ENCODE peak calls at places on chromosome 14, in six cellular contexts. W is LoVo, U is germinal center, C is KG1, Q is fibroblast of the aortic adventitia, X is AG09309. S is an unnamed sample.

GRCh38 chr14:20413785-20414117 is 450 bp upstream of the TEP1 start:
- DNase-seq in W (no peak), U (peak; percentile 27), C (no peak), Q (no peak), X (no peak), S (peak; percentile 21)

GRCh38 chr14:56170877-56171422 is 52.7 kb downstream of the PELI2 start:
- DNase-seq in W (no peak), U (no peak), C (no peak), Q (no peak), X (no peak), S (no peak)

GRCh38 chr14:69355155-69355954 is 42.7 kb downstream of the ERH start:
- DNase-seq in W (no peak), U (no peak), C (no peak), Q (no peak), X (no peak), S (no peak)

GRCh38 chr14:74697976-74698375 is 14.9 kb downstream of the AREL1 start:
- DNase-seq in W (no peak), U (no peak), C (no peak), Q (no peak), X (no peak), S (no peak)

GRCh38 chr14:71693373-71693772 is 238.9 kb upstream of the RGS6 start:
- DNase-seq in W (no peak), U (no peak), C (no peak), Q (peak; percentile 72), X (peak; percentile 90), S (no peak)

GRCh38 chr14:31277085-31277484 is 69.5 kb upstream of the HECTD1 start:
- DNase-seq in W (no peak), U (no peak), C (no peak), Q (no peak), X (no peak), S (no peak)

GRCh38 chr14:103593577-103593976 is 30.8 kb downstream of the COA8 start:
- DNase-seq in W (no peak), U (peak; percentile 40), C (no peak), Q (no peak), X (no peak), S (no peak)

GRCh38 chr14:99671230-99672224 is 12.6 kb upstream of the CYP46A1 start:
- DNase-seq in W (no peak), U (no peak), C (no peak), Q (no peak), X (no peak), S (no peak)

GRCh38 chr14:91350813-91351507 is 66.7 kb downstream of the CCDC88C start:
- DNase-seq in W (no peak), U (peak; percentile 66), C (no peak), Q (no peak), X (no peak), S (no peak)

GRCh38 chr14:92686763-92687427 is 61.5 kb downstream of the LGMN start:
- DNase-seq in W (peak; percentile 69), U (peak; percentile 75), C (peak; percentile 41), Q (peak; percentile 56), X (no peak), S (peak; percentile 87)

GRCh38 chr14:89866458-89866857 is 88.1 kb downstream of the EFCAB11 start:
- DNase-seq in W (no peak), U (no peak), C (no peak), Q (no peak), X (no peak), S (no peak)

GRCh38 chr14:75147423-75148071 is 20.7 kb upstream of the NEK9 start:
- DNase-seq in W (no peak), U (no peak), C (no peak), Q (peak; percentile 87), X (peak; percentile 61), S (peak; percentile 77)

GRCh38 chr14:65462411-65462810 is 49.9 kb downstream of the FUT8 start:
- DNase-seq in W (no peak), U (no peak), C (no peak), Q (peak; percentile 24), X (peak; percentile 14), S (no peak)

GRCh38 chr14:68547305-68548193 is 245.3 kb downstream of the ZFP36L1 start:
- DNase-seq in W (peak; percentile 88), U (no peak), C (no peak), Q (peak; percentile 95), X (peak; percentile 82), S (peak; percentile 97)

GRCh38 chr14:104117341-104118005 is 20.9 kb upstream of the KIF26A start:
- DNase-seq in W (no peak), U (no peak), C (no peak), Q (no peak), X (no peak), S (no peak)

GRCh38 chr14:64983439-64984310 is 3.0 kb upstream of the FNTB start:
- DNase-seq in W (peak; percentile 47), U (peak; percentile 53), C (peak; percentile 39), Q (peak; percentile 80), X (no peak), S (no peak)

GRCh38 chr14:21940887-21941855 is 267.6 kb upstream of the OR4E1 start:
- DNase-seq in W (peak; percentile 39), U (peak; percentile 8), C (no peak), Q (no peak), X (no peak), S (peak; percentile 47)

GRCh38 chr14:24774167-24774915 is 140.4 kb upstream of the GZMB start:
- DNase-seq in W (no peak), U (no peak), C (no peak), Q (no peak), X (no peak), S (no peak)

GRCh38 chr14:96097752-96098151 is 58.6 kb downstream of the C14orf132 start:
- DNase-seq in W (no peak), U (no peak), C (no peak), Q (no peak), X (no peak), S (no peak)